ENCODE peak calls at places on chromosomes 6 and 20, in eight cellular contexts. G is fibroblast of lung, N is mammary epithelial cell, P is GM23248, Z is dorsolateral prefrontal cortex, Q is cardiac muscle cell, Y is uterus, C is psoas muscle. B is an unnamed sample.

GRCh38 chr6:89842228-89842627 is 12.5 kb downstream of the CASP8AP2 start:
- DNase-seq in G (no peak), N (no peak), P (peak), Z (no peak), Q (no peak), Y (no peak), C (no peak), B (no peak)

GRCh38 chr20:37296371-37296770 is 6.9 kb downstream of the MANBAL start:
- DNase-seq in G (no peak), N (no peak), P (no peak), Z (no peak), Q (no peak), Y (no peak), C (no peak), B (no peak)

GRCh38 chr6:9380568-9380967 is 945.2 kb upstream of the SLC35B3 start:
- DNase-seq in G (no peak), N (no peak), P (no peak), Z (no peak), Q (no peak), Y (no peak), C (no peak), B (no peak)

GRCh38 chr6:156809446-156810178 is 32.4 kb downstream of the ARID1B start:
- DNase-seq in G (no peak), N (no peak), P (no peak), Z (no peak), Q (no peak), Y (no peak), C (no peak), B (no peak)

GRCh38 chr20:13822459-13822858 is 37.6 kb downstream of the NDUFAF5 start:
- DNase-seq in G (no peak), N (no peak), P (peak), Z (no peak), Q (no peak), Y (no peak), C (no peak), B (no peak)

GRCh38 chr6:91812596-91813274 is 1225.9 kb upstream of the MAP3K7 start:
- DNase-seq in G (peak), N (no peak), P (no peak), Z (no peak), Q (no peak), Y (no peak), C (no peak), B (no peak)

GRCh38 chr6:130841128-130841728 is 14.0 kb downstream of the SMLR1 start:
- DNase-seq in G (no peak), N (no peak), P (peak), Z (no peak), Q (no peak), Y (no peak), C (no peak), B (no peak)

GRCh38 chr6:43911625-43912577 is 141.9 kb downstream of the VEGFA start:
- DNase-seq in G (no peak), N (no peak), P (no peak), Z (no peak), Q (no peak), Y (no peak), C (no peak), B (no peak)

GRCh38 chr6:168371989-168372711 is 52.6 kb upstream of the DACT2 start:
- DNase-seq in G (no peak), N (no peak), P (no peak), Z (no peak), Q (no peak), Y (no peak), C (peak), B (no peak)

GRCh38 chr20:45998761-45999160 is 9.9 kb upstream of the MMP9 start:
- DNase-seq in G (no peak), N (no peak), P (no peak), Z (no peak), Q (no peak), Y (no peak), C (no peak), B (peak)

GRCh38 chr20:2612073-2612472 is 40.4 kb upstream of the NOP56 start:
- DNase-seq in G (no peak), N (no peak), P (no peak), Z (no peak), Q (no peak), Y (no peak), C (no peak), B (no peak)

GRCh38 chr6:46393161-46393939 is 97.9 kb downstream of the RCAN2 start:
- DNase-seq in G (no peak), N (no peak), P (no peak), Z (no peak), Q (no peak), Y (no peak), C (no peak), B (no peak)

GRCh38 chr6:144217264-144217663 is 66.9 kb downstream of the STX11 start:
- DNase-seq in G (peak), N (no peak), P (peak), Z (no peak), Q (peak), Y (no peak), C (no peak), B (no peak)

GRCh38 chr20:47319517-47320252 is 36.8 kb downstream of the ZMYND8 start:
- DNase-seq in G (peak), N (peak), P (peak), Z (peak), Q (peak), Y (peak), C (peak), B (peak)

GRCh38 chr6:29705389-29706231 is 17.6 kb upstream of the HLA-F start:
- DNase-seq in G (peak), N (peak), P (peak), Z (no peak), Q (peak), Y (peak), C (no peak), B (no peak)

GRCh38 chr20:62700261-62700925 is 8.2 kb upstream of the NTSR1 start:
- DNase-seq in G (no peak), N (no peak), P (no peak), Z (no peak), Q (no peak), Y (no peak), C (no peak), B (no peak)

GRCh38 chr6:135722679-135723078 is 128.8 kb upstream of the PDE7B start:
- DNase-seq in G (peak), N (peak), P (peak), Z (no peak), Q (peak), Y (no peak), C (no peak), B (no peak)

GRCh38 chr20:37387519-37388269 is 41.8 kb downstream of the SRC start:
- DNase-seq in G (no peak), N (no peak), P (no peak), Z (no peak), Q (no peak), Y (no peak), C (no peak), B (no peak)

GRCh38 chr6:149480502-149481280 is 4.1 kb downstream of the ZC3H12D start:
- DNase-seq in G (no peak), N (no peak), P (no peak), Z (no peak), Q (no peak), Y (no peak), C (no peak), B (no peak)

GRCh38 chr6:52887912-52888535 is 21.5 kb downstream of the GSTA3 start:
- DNase-seq in G (peak), N (no peak), P (peak), Z (no peak), Q (no peak), Y (no peak), C (no peak), B (no peak)

GRCh38 chr20:57335392-57335791 is 5.8 kb downstream of the SPO11 start:
- DNase-seq in G (no peak), N (peak), P (peak), Z (no peak), Q (no peak), Y (no peak), C (no peak), B (no peak)

GRCh38 chr20:32521780-32522524 is 63.2 kb downstream of the NOL4L start:
- DNase-seq in G (peak), N (no peak), P (peak), Z (peak), Q (peak), Y (peak), C (peak), B (peak)

GRCh38 chr6:35731414-35731735 is 5.5 kb upstream of the ARMC12 start:
- DNase-seq in G (peak), N (peak), P (peak), Z (peak), Q (peak), Y (peak), C (peak), B (peak)

GRCh38 chr20:50399003-50399916 is 110.9 kb upstream of the PTPN1 start:
- DNase-seq in G (peak), N (no peak), P (peak), Z (peak), Q (no peak), Y (peak), C (peak), B (no peak)

GRCh38 chr6:137200288-137200687 is 18.9 kb downstream of the IFNGR1 start:
- DNase-seq in G (no peak), N (no peak), P (no peak), Z (no peak), Q (no peak), Y (no peak), C (no peak), B (no peak)
- H3K27ac ChIP-seq in G (no peak), N (no peak), P (no peak), Z (no peak), Q (no peak), Y (no peak), C (no peak), B (no peak)

DNA sequence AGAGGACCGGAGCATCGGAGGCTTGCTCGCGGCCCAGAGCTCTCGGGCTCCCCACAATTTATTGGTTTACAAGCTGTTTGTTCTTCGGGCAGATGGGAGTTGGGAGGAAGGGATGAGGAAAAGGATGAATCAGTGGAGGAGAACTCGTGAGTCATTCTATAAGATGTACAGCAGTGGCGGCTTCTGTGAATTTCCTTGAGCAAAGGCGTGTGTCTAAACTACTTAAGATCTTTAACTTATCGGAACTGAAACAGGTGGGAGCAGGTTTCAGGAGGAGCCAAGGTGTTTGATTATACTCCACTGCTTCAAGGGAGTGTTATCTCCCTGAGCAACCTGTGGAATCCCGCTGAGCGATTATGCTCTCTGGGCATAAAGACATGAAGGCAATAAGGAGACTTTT is 50.5 kb upstream of the IBTK start:
- DNase-seq in G (no peak), N (peak), P (peak), Z (no peak), Q (no peak), Y (no peak), C (no peak), B (no peak)
- H3K27ac ChIP-seq in G (no peak), N (peak), P (no peak), Z (no peak), Q (no peak), Y (no peak), C (no peak), B (no peak)

GRCh38 chr6:7240351-7240750 is 72.6 kb downstream of the SSR1 start:
- DNase-seq in G (no peak), N (no peak), P (no peak), Z (no peak), Q (no peak), Y (no peak), C (no peak), B (no peak)
- H3K27ac ChIP-seq in G (no peak), N (no peak), P (no peak), Z (no peak), Q (peak), Y (no peak), C (no peak), B (no peak)

GRCh38 chr6:68640506-68640875 is 5.4 kb downstream of the ADGRB3 start:
- DNase-seq in G (no peak), N (no peak), P (no peak), Z (no peak), Q (no peak), Y (no peak), C (no peak), B (no peak)
- H3K27ac ChIP-seq in G (no peak), N (no peak), P (no peak), Z (peak), Q (no peak), Y (peak), C (no peak), B (peak)

GRCh38 chr6:14770040-14770439 is 475.8 kb upstream of the JARID2 start:
- DNase-seq in G (no peak), N (no peak), P (no peak), Z (no peak), Q (no peak), Y (no peak), C (no peak), B (no peak)

GRCh38 chr6:14772188-14772587 is 473.7 kb upstream of the JARID2 start:
- DNase-seq in G (no peak), N (no peak), P (no peak), Z (no peak), Q (no peak), Y (no peak), C (no peak), B (no peak)

GRCh38 chr6:14771026-14771425 is 474.8 kb upstream of the JARID2 start:
- DNase-seq in G (no peak), N (no peak), P (no peak), Z (no peak), Q (no peak), Y (no peak), C (no peak), B (no peak)

GRCh38 chr6:14767176-14767575 is 478.7 kb upstream of the JARID2 start:
- DNase-seq in G (no peak), N (no peak), P (no peak), Z (no peak), Q (peak), Y (no peak), C (no peak), B (no peak)

GRCh38 chr6:14770572-14770971 is 475.3 kb upstream of the JARID2 start:
- DNase-seq in G (peak), N (no peak), P (no peak), Z (no peak), Q (peak), Y (no peak), C (no peak), B (no peak)
- H3K27ac ChIP-seq in G (peak), N (no peak), P (no peak), Z (no peak), Q (no peak), Y (no peak), C (no peak), B (no peak)